ENCODE peak calls at places on chromosomes 6 and 20, in four cellular contexts. One of them, this sample, is unnamed.
A peak's percentile ranks its signal among the peaks of the same experiment; 100 is the strongest.

GRCh38 chr6:4848382-4849068 is 72.3 kb downstream of the CDYL start:
- DNase-seq in neuronal stem cell: no peak
- DNase-seq in H9: peak; percentile 55
- DNase-seq in mesenchymal stem cell: peak; percentile 19
- DNase-seq in this sample: no peak

GRCh38 chr6:55918639-55919038 is 43.2 kb upstream of the BMP5 start:
- DNase-seq in H9: no peak
- DNase-seq in neuronal stem cell: no peak
- DNase-seq in mesenchymal stem cell: no peak
- DNase-seq in this sample: peak; percentile 79

GRCh38 chr6:45419574-45420082 is 41.9 kb upstream of the SUPT3H start:
- DNase-seq in mesenchymal stem cell: peak; percentile 69
- DNase-seq in neuronal stem cell: peak; percentile 26
- DNase-seq in H9: peak; percentile 68
- DNase-seq in this sample: no peak

GRCh38 chr20:20386192-20386591 is 18.3 kb downstream of the INSM1 start:
- DNase-seq in neuronal stem cell: no peak
- DNase-seq in mesenchymal stem cell: no peak
- DNase-seq in H9: no peak
- DNase-seq in this sample: no peak

GRCh38 chr6:117568831-117569434 is 33.4 kb downstream of the GOPC start:
- DNase-seq in neuronal stem cell: no peak
- DNase-seq in mesenchymal stem cell: no peak
- DNase-seq in H9: no peak
- DNase-seq in this sample: no peak

GRCh38 chr6:134519456-134519855 is 201.5 kb upstream of the SGK1 start:
- DNase-seq in mesenchymal stem cell: peak; percentile 73
- DNase-seq in neuronal stem cell: no peak
- DNase-seq in H9: no peak
- DNase-seq in this sample: peak; percentile 51

GRCh38 chr6:98827295-98828159 is 6.8 kb upstream of the POU3F2 start:
- DNase-seq in mesenchymal stem cell: no peak
- DNase-seq in H9: peak; percentile 71
- DNase-seq in neuronal stem cell: peak; percentile 61
- DNase-seq in this sample: no peak

GRCh38 chr20:24632581-24632980 is 163.2 kb downstream of the SYNDIG1 start:
- DNase-seq in mesenchymal stem cell: no peak
- DNase-seq in neuronal stem cell: no peak
- DNase-seq in H9: peak; percentile 8
- DNase-seq in this sample: no peak

GRCh38 chr20:13397300-13397724 is 176.2 kb downstream of the ISM1 start:
- DNase-seq in H9: no peak
- DNase-seq in mesenchymal stem cell: peak; percentile 7
- DNase-seq in neuronal stem cell: no peak
- DNase-seq in this sample: peak; percentile 53

GRCh38 chr6:158642805-158643489 is 1.6 kb downstream of the DYNLT1 start:
- DNase-seq in mesenchymal stem cell: peak; percentile 44
- DNase-seq in neuronal stem cell: no peak
- DNase-seq in H9: no peak
- DNase-seq in this sample: peak; percentile 23

GRCh38 chr6:56798163-56798562 is 155.5 kb upstream of the DST start:
- DNase-seq in H9: no peak
- DNase-seq in mesenchymal stem cell: peak; percentile 95
- DNase-seq in neuronal stem cell: no peak
- DNase-seq in this sample: peak; percentile 90

GRCh38 chr6:90406142-90406794 is 109.6 kb upstream of the BACH2 start:
- DNase-seq in neuronal stem cell: no peak
- DNase-seq in mesenchymal stem cell: peak; percentile 50
- DNase-seq in H9: no peak
- DNase-seq in this sample: peak; percentile 80

GRCh38 chr6:115612796-115613479 is 447.8 kb downstream of the FRK start:
- DNase-seq in neuronal stem cell: no peak
- DNase-seq in H9: no peak
- DNase-seq in mesenchymal stem cell: no peak
- DNase-seq in this sample: no peak

GRCh38 chr6:138468320-138469015 is 30.8 kb downstream of the NHSL1 start:
- DNase-seq in mesenchymal stem cell: peak; percentile 22
- DNase-seq in H9: no peak
- DNase-seq in neuronal stem cell: no peak
- DNase-seq in this sample: peak; percentile 73

GRCh38 chr20:38550274-38550673 is 30.7 kb upstream of the ADIG start:
- DNase-seq in mesenchymal stem cell: no peak
- DNase-seq in H9: no peak
- DNase-seq in neuronal stem cell: no peak
- DNase-seq in this sample: no peak

GRCh38 chr20:34222208-34222607 is 19.0 kb upstream of the ASIP start:
- DNase-seq in mesenchymal stem cell: peak; percentile 95
- DNase-seq in H9: no peak
- DNase-seq in neuronal stem cell: no peak
- DNase-seq in this sample: peak; percentile 98

GRCh38 chr6:47247227-47247797 is 62.4 kb downstream of the TNFRSF21 start:
- DNase-seq in mesenchymal stem cell: peak; percentile 47
- DNase-seq in H9: no peak
- DNase-seq in neuronal stem cell: no peak
- DNase-seq in this sample: no peak

GRCh38 chr20:64080013-64080812 is at the start of gene OPRL1:
- DNase-seq in H9: no peak
- DNase-seq in neuronal stem cell: no peak
- DNase-seq in mesenchymal stem cell: peak; percentile 56
- DNase-seq in this sample: no peak

GRCh38 chr20:52984451-52984810 is 12.3 kb downstream of the TSHZ2 start:
- DNase-seq in neuronal stem cell: no peak
- DNase-seq in mesenchymal stem cell: no peak
- DNase-seq in H9: no peak
- DNase-seq in this sample: no peak

GRCh38 chr20:53606364-53606985 is 12.8 kb upstream of the ZNF217 start:
- DNase-seq in H9: no peak
- DNase-seq in neuronal stem cell: no peak
- DNase-seq in mesenchymal stem cell: peak; percentile 41
- DNase-seq in this sample: peak; percentile 82

GRCh38 chr20:37468886-37469285 is 52.2 kb upstream of the NNAT start:
- DNase-seq in mesenchymal stem cell: no peak
- DNase-seq in neuronal stem cell: no peak
- DNase-seq in H9: no peak
- DNase-seq in this sample: no peak

GRCh38 chr20:4073852-4074741 is 58.7 kb upstream of the RNF24 start:
- DNase-seq in mesenchymal stem cell: no peak
- DNase-seq in neuronal stem cell: no peak
- DNase-seq in H9: no peak
- DNase-seq in this sample: no peak

GRCh38 chr20:4358566-4358965 is 343.2 kb upstream of the RNF24 start:
- DNase-seq in neuronal stem cell: no peak
- DNase-seq in H9: no peak
- DNase-seq in mesenchymal stem cell: no peak
- DNase-seq in this sample: no peak

GRCh38 chr6:89035252-89036106 is 45.1 kb upstream of the PNRC1 start:
- DNase-seq in mesenchymal stem cell: peak; percentile 100
- DNase-seq in neuronal stem cell: no peak
- DNase-seq in H9: no peak
- DNase-seq in this sample: peak; percentile 95

GRCh38 chr6:168328086-168328485 is 8.5 kb upstream of the DACT2 start:
- DNase-seq in mesenchymal stem cell: no peak
- DNase-seq in neuronal stem cell: no peak
- DNase-seq in H9: no peak
- DNase-seq in this sample: no peak

GRCh38 chr20:8132632-8133587 is 844 bp downstream of the PLCB1 start:
- DNase-seq in mesenchymal stem cell: peak; percentile 39
- DNase-seq in H9: peak; percentile 42
- DNase-seq in neuronal stem cell: peak; percentile 37
- DNase-seq in this sample: no peak

GRCh38 chr6:142518761-142519160 is 217.0 kb downstream of the ADGRG6 start:
- DNase-seq in neuronal stem cell: no peak
- DNase-seq in mesenchymal stem cell: no peak
- DNase-seq in H9: no peak
- DNase-seq in this sample: no peak
- H3K18ac ChIP-seq in neuronal stem cell: no peak overlapping the region
- H3K18ac ChIP-seq in mesenchymal stem cell: no peak overlapping the region
- H3K18ac ChIP-seq in H9: no peak overlapping the region
- H3K18ac ChIP-seq in this sample: no peak overlapping the region

GRCh38 chr20:47936612-47937011 is 151.3 kb upstream of the SULF2 start:
- DNase-seq in mesenchymal stem cell: no peak
- DNase-seq in neuronal stem cell: no peak
- DNase-seq in H9: no peak
- DNase-seq in this sample: no peak
- H3K18ac ChIP-seq in mesenchymal stem cell: no peak overlapping the region
- H3K18ac ChIP-seq in neuronal stem cell: no peak overlapping the region
- H3K18ac ChIP-seq in H9: no peak overlapping the region
- H3K18ac ChIP-seq in this sample: no peak overlapping the region

GRCh38 chr6:111918825-111919224 is 45.6 kb upstream of the FYN start:
- DNase-seq in H9: no peak
- DNase-seq in mesenchymal stem cell: no peak
- DNase-seq in neuronal stem cell: no peak
- DNase-seq in this sample: peak; percentile 79

GRCh38 chr6:111925296-111925695 is 52.0 kb upstream of the FYN start:
- DNase-seq in H9: no peak
- DNase-seq in mesenchymal stem cell: peak; percentile 69
- DNase-seq in neuronal stem cell: no peak
- DNase-seq in this sample: peak; percentile 82

GRCh38 chr6:111920581-111920980 is 47.3 kb upstream of the FYN start:
- DNase-seq in neuronal stem cell: no peak
- DNase-seq in H9: no peak
- DNase-seq in mesenchymal stem cell: no peak
- DNase-seq in this sample: no peak

GRCh38 chr6:111922454-111923297 is 49.4 kb upstream of the FYN start:
- DNase-seq in neuronal stem cell: no peak
- DNase-seq in H9: no peak
- DNase-seq in mesenchymal stem cell: peak; percentile 40
- DNase-seq in this sample: peak; percentile 59

GRCh38 chr6:111921108-111921507 is 47.9 kb upstream of the FYN start:
- DNase-seq in mesenchymal stem cell: no peak
- DNase-seq in neuronal stem cell: no peak
- DNase-seq in H9: peak; percentile 55
- DNase-seq in this sample: no peak
- H3K18ac ChIP-seq in mesenchymal stem cell: no peak overlapping the region
- H3K18ac ChIP-seq in neuronal stem cell: no peak overlapping the region
- H3K18ac ChIP-seq in H9: no peak overlapping the region
- H3K18ac ChIP-seq in this sample: no peak overlapping the region

GRCh38 chr6:15538106-15538505 is 124.7 kb downstream of the DTNBP1 start:
- DNase-seq in neuronal stem cell: no peak
- DNase-seq in mesenchymal stem cell: no peak
- DNase-seq in H9: no peak
- DNase-seq in this sample: no peak
- H3K18ac ChIP-seq in neuronal stem cell: no peak overlapping the region
- H3K18ac ChIP-seq in mesenchymal stem cell: peak overlapping the region; percentile 75
- H3K18ac ChIP-seq in H9: no peak overlapping the region
- H3K18ac ChIP-seq in this sample: no peak overlapping the region

GRCh38 chr6:78583079-78583478 is 284.3 kb upstream of the IRAK1BP1 start:
- DNase-seq in mesenchymal stem cell: no peak
- DNase-seq in H9: no peak
- DNase-seq in neuronal stem cell: no peak
- DNase-seq in this sample: no peak

GRCh38 chr6:78578430-78578829 is 288.9 kb upstream of the IRAK1BP1 start:
- DNase-seq in neuronal stem cell: no peak
- DNase-seq in mesenchymal stem cell: no peak
- DNase-seq in H9: no peak
- DNase-seq in this sample: no peak

GRCh38 chr6:78577585-78577984 is 289.8 kb upstream of the IRAK1BP1 start:
- DNase-seq in mesenchymal stem cell: no peak
- DNase-seq in neuronal stem cell: no peak
- DNase-seq in H9: no peak
- DNase-seq in this sample: no peak

GRCh38 chr6:78580923-78581322 is 286.4 kb upstream of the IRAK1BP1 start:
- DNase-seq in H9: no peak
- DNase-seq in neuronal stem cell: no peak
- DNase-seq in mesenchymal stem cell: no peak
- DNase-seq in this sample: no peak
- H3K18ac ChIP-seq in H9: no peak overlapping the region
- H3K18ac ChIP-seq in neuronal stem cell: no peak overlapping the region
- H3K18ac ChIP-seq in mesenchymal stem cell: no peak overlapping the region
- H3K18ac ChIP-seq in this sample: no peak overlapping the region

DNA sequence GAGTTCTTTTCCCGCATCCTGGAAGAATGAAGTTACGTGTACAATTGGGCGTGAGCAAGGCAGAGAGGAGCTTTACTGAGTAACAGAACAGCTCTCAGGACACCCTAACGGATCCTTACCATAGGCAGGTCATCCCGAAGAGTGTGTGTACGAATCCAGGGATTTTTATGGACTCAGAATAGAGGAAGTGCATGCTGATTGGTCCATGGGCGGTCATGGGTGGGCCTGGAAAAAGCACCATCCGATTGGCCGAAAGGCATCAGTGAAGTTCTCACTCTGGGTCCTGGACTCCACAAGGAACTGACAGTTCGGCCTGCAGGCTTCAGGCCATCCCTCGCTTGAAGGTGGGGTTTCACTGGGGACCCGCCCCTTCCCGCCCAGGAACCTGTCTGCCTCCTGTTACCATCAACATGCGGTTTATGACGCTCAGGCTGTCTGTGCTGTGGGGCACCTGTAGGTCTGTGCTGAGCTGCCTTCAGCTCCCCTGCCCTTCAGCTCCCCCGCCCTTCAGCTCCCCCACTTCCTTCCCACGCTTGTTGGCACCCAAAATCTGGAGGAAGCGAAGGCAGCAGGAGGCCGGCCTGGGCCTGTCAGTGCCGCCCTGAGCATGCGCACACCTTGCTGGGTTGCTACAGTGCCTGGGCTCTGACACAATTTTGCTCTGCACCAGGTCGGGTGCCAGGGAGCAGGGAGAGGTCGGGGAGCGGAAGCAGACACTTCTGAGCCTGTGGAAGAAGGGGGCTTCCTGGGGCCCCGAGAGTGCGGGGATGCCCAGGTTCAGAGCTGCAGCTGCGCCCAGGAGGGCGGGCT is 57.9 kb upstream of the MANEA start:
- DNase-seq in H9: peak; percentile 41
- DNase-seq in neuronal stem cell: no peak
- DNase-seq in mesenchymal stem cell: no peak
- DNase-seq in this sample: no peak
- H3K18ac ChIP-seq in H9: no peak overlapping the region
- H3K18ac ChIP-seq in neuronal stem cell: peak overlapping the region; percentile 76
- H3K18ac ChIP-seq in mesenchymal stem cell: no peak overlapping the region
- H3K18ac ChIP-seq in this sample: no peak overlapping the region

GRCh38 chr6:144283781-144284473 is 1.2 kb upstream of the UTRN start:
- DNase-seq in mesenchymal stem cell: peak; percentile 60
- DNase-seq in neuronal stem cell: no peak
- DNase-seq in H9: no peak
- DNase-seq in this sample: peak; percentile 44

GRCh38 chr6:144278659-144279314 is 6.3 kb upstream of the UTRN start:
- DNase-seq in mesenchymal stem cell: no peak
- DNase-seq in neuronal stem cell: no peak
- DNase-seq in H9: no peak
- DNase-seq in this sample: no peak

GRCh38 chr6:144277605-144278227 is 7.4 kb upstream of the UTRN start:
- DNase-seq in neuronal stem cell: no peak
- DNase-seq in mesenchymal stem cell: no peak
- DNase-seq in H9: no peak
- DNase-seq in this sample: no peak

GRCh38 chr6:144277174-144277573 is 8.0 kb upstream of the UTRN start:
- DNase-seq in H9: no peak
- DNase-seq in mesenchymal stem cell: no peak
- DNase-seq in neuronal stem cell: no peak
- DNase-seq in this sample: no peak

GRCh38 chr6:144279484-144280150 is 5.5 kb upstream of the UTRN start:
- DNase-seq in H9: no peak
- DNase-seq in neuronal stem cell: no peak
- DNase-seq in mesenchymal stem cell: no peak
- DNase-seq in this sample: no peak
- H3K18ac ChIP-seq in H9: no peak overlapping the region
- H3K18ac ChIP-seq in neuronal stem cell: no peak overlapping the region
- H3K18ac ChIP-seq in mesenchymal stem cell: no peak overlapping the region
- H3K18ac ChIP-seq in this sample: no peak overlapping the region

GRCh38 chr6:169617562-169617961 is 84.3 kb downstream of the WDR27 start:
- DNase-seq in H9: no peak
- DNase-seq in neuronal stem cell: no peak
- DNase-seq in mesenchymal stem cell: no peak
- DNase-seq in this sample: no peak
- H3K18ac ChIP-seq in H9: no peak overlapping the region
- H3K18ac ChIP-seq in neuronal stem cell: no peak overlapping the region
- H3K18ac ChIP-seq in mesenchymal stem cell: no peak overlapping the region
- H3K18ac ChIP-seq in this sample: no peak overlapping the region